ENCODE peak calls at places on chromosomes 7 and 10, in six cellular contexts. A is kidney, H is GM10248, O is neural crest cell, B is HFFc6, N is heart right ventricle. E is an unnamed sample.

GRCh38 chr7:36079446-36080025 is 73.5 kb upstream of the EEPD1 start:
- DNase-seq in A (no peak), H (no peak), N (no peak), O (no peak), B (no peak), E (no peak)

GRCh38 chr10:79331709-79332108 is 15.6 kb upstream of the PPIF start:
- DNase-seq in H (peak; percentile 83), N (peak; percentile 61), A (no peak), B (peak; percentile 78), O (no peak), E (no peak)

GRCh38 chr10:14247650-14248258 is 83.0 kb downstream of the FRMD4A start:
- DNase-seq in H (no peak), A (no peak), O (no peak), B (no peak), N (peak; percentile 19), E (no peak)

GRCh38 chr7:104153287-104153686 is 54.5 kb downstream of the ORC5 start:
- DNase-seq in A (no peak), B (no peak), O (no peak), N (no peak), H (no peak), E (no peak)

GRCh38 chr10:117454502-117454901 is 79.3 kb upstream of the PDZD8 start:
- DNase-seq in B (no peak), H (no peak), O (no peak), N (no peak), A (no peak), E (no peak)

GRCh38 chr7:127618042-127618441 is at the start of gene PAX4:
- DNase-seq in B (no peak), H (no peak), N (no peak), O (no peak), A (no peak), E (no peak)

GRCh38 chr7:16916111-16916639 is 34.4 kb upstream of the AGR3 start:
- DNase-seq in A (no peak), O (no peak), B (peak; percentile 84), N (no peak), H (no peak), E (peak; percentile 50)

GRCh38 chr7:26685636-26686035 is 178.8 kb downstream of the SKAP2 start:
- DNase-seq in B (no peak), H (no peak), A (no peak), N (no peak), O (no peak), E (no peak)

GRCh38 chr7:92916751-92917369 is 80.5 kb upstream of the CDK6 start:
- DNase-seq in A (no peak), N (no peak), O (no peak), H (no peak), B (peak; percentile 67), E (peak; percentile 58)

GRCh38 chr7:108535257-108535656 is 9.3 kb upstream of the PNPLA8 start:
- DNase-seq in H (no peak), N (no peak), B (no peak), A (no peak), O (no peak), E (no peak)

GRCh38 chr10:54800677-54801480 is at the start of gene PCDH15:
- DNase-seq in O (peak; percentile 21), N (peak; percentile 24), A (peak; percentile 16), B (no peak), H (no peak), E (peak; percentile 51)
- TF ChIP-seq CTCF in O (peak; percentile 56), N (peak; percentile 52), A (peak; percentile 42), B (no peak), H (peak; percentile 43), E (peak; percentile 66)

GRCh38 chr10:125343118-125343752 is 182.9 kb upstream of the CTBP2 start:
- DNase-seq in B (peak; percentile 8), H (no peak), O (peak; percentile 13), A (no peak), N (no peak), E (peak; percentile 5)
- TF ChIP-seq CTCF in B (peak; percentile 79), H (peak; percentile 50), O (peak; percentile 65), A (peak; percentile 53), N (peak; percentile 71), E (no peak)

DNA sequence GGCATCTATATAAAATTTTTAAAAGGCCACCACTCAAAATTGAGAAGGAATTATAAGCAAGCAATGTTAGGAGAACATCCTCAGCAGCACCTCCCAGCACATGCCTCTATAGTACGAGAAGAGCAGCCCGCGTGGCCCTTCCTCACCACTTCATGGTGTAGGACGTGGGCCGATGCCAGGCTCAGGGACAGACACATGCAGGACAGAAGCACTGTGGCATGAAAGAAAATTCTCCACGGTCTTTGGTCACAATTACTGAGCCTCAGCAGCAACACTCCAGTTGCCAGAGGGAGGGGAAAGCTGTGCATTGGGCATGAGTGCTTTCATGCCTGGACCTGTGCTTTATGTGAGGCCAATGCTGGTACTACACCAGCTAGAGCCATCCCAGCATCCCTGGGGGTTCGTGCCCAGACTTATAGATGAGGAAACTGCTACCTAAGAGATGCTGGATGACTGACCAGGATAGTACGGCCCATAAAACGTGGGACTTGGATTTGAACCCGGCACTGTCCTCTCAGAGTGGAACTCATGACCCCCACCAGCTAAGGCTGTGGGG is 164.7 kb downstream of the ADAM12 start:
- DNase-seq in A (no peak), O (no peak), N (no peak), B (no peak), H (no peak), E (no peak)
- TF ChIP-seq CTCF in A (no peak), O (no peak), N (no peak), B (no peak), H (no peak), E (no peak)

DNA sequence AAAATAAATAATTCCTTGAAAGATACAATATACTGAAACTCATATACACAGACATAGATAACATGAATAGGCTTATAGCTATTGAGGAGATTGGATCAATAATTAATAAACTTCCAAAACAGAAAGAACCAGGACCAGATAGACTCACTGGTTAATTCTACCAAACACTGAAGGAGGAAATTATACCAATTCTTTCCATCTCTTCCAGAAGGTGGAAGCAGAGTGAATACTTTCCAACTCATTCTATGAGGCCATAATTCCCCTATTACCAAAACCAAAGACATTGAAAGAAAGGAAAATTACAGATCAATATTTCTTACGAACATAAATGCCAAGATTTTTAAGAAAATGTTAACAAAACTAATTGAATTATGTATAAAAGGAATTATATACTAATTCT is 624.8 kb upstream of the LRRTM3 start:
- DNase-seq in H (no peak), B (no peak), O (no peak), N (no peak), A (no peak), E (no peak)
- TF ChIP-seq CTCF in H (no peak), B (no peak), O (no peak), N (no peak), A (no peak), E (no peak)

E was measured in Calu3.